ENCODE peak calls at places on chromosomes 4 and X, in ten cellular contexts. One of them, this sample, is unnamed.
A peak's percentile ranks its signal among the peaks of the same experiment; 100 is the strongest.

GRCh38 chrX:17689971-17690409 is 47.3 kb upstream of the SCML1 start:
- DNase-seq in WTC11: peak; percentile 15
- DNase-seq in GM23338: peak; percentile 64
- DNase-seq in DND-41: peak; percentile 8
- DNase-seq in IMR-90: peak; percentile 72
- DNase-seq in mucosa of descending colon: peak; percentile 80
- DNase-seq in GM13976: peak; percentile 33
- DNase-seq in kidney epithelial cell: peak; percentile 28
- DNase-seq in fibroblast of pulmonary artery: peak; percentile 72
- DNase-seq in neural progenitor cell: peak; percentile 72
- DNase-seq in this sample: peak; percentile 54

GRCh38 chr4:2935762-2936743 is 27.2 kb downstream of the NOP14 start:
- DNase-seq in IMR-90: no peak
- DNase-seq in neural progenitor cell: peak; percentile 75
- DNase-seq in WTC11: no peak
- DNase-seq in GM23338: no peak
- DNase-seq in GM13976: peak; percentile 57
- DNase-seq in kidney epithelial cell: peak; percentile 72
- DNase-seq in mucosa of descending colon: no peak
- DNase-seq in fibroblast of pulmonary artery: peak; percentile 37
- DNase-seq in DND-41: no peak
- DNase-seq in this sample: no peak

GRCh38 chr4:80197132-80197573 is at the start of gene PRDM8:
- DNase-seq in DND-41: no peak
- DNase-seq in fibroblast of pulmonary artery: peak; percentile 9
- DNase-seq in WTC11: no peak
- DNase-seq in GM23338: peak; percentile 52
- DNase-seq in neural progenitor cell: peak; percentile 78
- DNase-seq in IMR-90: peak; percentile 73
- DNase-seq in GM13976: no peak
- DNase-seq in kidney epithelial cell: no peak
- DNase-seq in mucosa of descending colon: no peak
- DNase-seq in this sample: peak; percentile 53

GRCh38 chrX:78092296-78092695 is 11.8 kb upstream of the PGK1 start:
- DNase-seq in IMR-90: peak; percentile 71
- DNase-seq in GM23338: peak; percentile 70
- DNase-seq in GM13976: no peak
- DNase-seq in WTC11: peak; percentile 29
- DNase-seq in kidney epithelial cell: no peak
- DNase-seq in neural progenitor cell: peak; percentile 59
- DNase-seq in mucosa of descending colon: no peak
- DNase-seq in fibroblast of pulmonary artery: peak; percentile 67
- DNase-seq in DND-41: peak; percentile 31
- DNase-seq in this sample: peak; percentile 12

GRCh38 chr4:101282076-101282844 is 65.1 kb downstream of the PPP3CA start:
- DNase-seq in WTC11: no peak
- DNase-seq in IMR-90: no peak
- DNase-seq in DND-41: peak; percentile 15
- DNase-seq in mucosa of descending colon: no peak
- DNase-seq in neural progenitor cell: no peak
- DNase-seq in kidney epithelial cell: no peak
- DNase-seq in GM23338: peak; percentile 63
- DNase-seq in fibroblast of pulmonary artery: no peak
- DNase-seq in GM13976: no peak
- DNase-seq in this sample: no peak

GRCh38 chr4:173399016-173399415 is at the start of gene SCRG1:
- DNase-seq in GM23338: peak; percentile 35
- DNase-seq in fibroblast of pulmonary artery: no peak
- DNase-seq in neural progenitor cell: peak; percentile 66
- DNase-seq in GM13976: no peak
- DNase-seq in DND-41: no peak
- DNase-seq in kidney epithelial cell: no peak
- DNase-seq in IMR-90: peak; percentile 4
- DNase-seq in mucosa of descending colon: no peak
- DNase-seq in WTC11: peak; percentile 21
- DNase-seq in this sample: no peak

GRCh38 chr4:148444296-148445070 is 2.3 kb upstream of the NR3C2 start:
- DNase-seq in IMR-90: no peak
- DNase-seq in GM23338: peak; percentile 71
- DNase-seq in kidney epithelial cell: no peak
- DNase-seq in mucosa of descending colon: peak; percentile 55
- DNase-seq in neural progenitor cell: peak; percentile 70
- DNase-seq in DND-41: no peak
- DNase-seq in GM13976: peak; percentile 37
- DNase-seq in fibroblast of pulmonary artery: no peak
- DNase-seq in WTC11: peak; percentile 56
- DNase-seq in this sample: peak; percentile 66

GRCh38 chrX:72026341-72027023 is 105.2 kb downstream of the RTL5 start:
- DNase-seq in GM13976: no peak
- DNase-seq in IMR-90: no peak
- DNase-seq in GM23338: no peak
- DNase-seq in kidney epithelial cell: no peak
- DNase-seq in mucosa of descending colon: no peak
- DNase-seq in fibroblast of pulmonary artery: no peak
- DNase-seq in WTC11: no peak
- DNase-seq in neural progenitor cell: no peak
- DNase-seq in DND-41: no peak
- DNase-seq in this sample: no peak

GRCh38 chr4:188387134-188387791 is 248.0 kb downstream of the TRIML1 start:
- DNase-seq in GM23338: peak; percentile 55
- DNase-seq in kidney epithelial cell: peak; percentile 63
- DNase-seq in fibroblast of pulmonary artery: peak; percentile 4
- DNase-seq in mucosa of descending colon: no peak
- DNase-seq in GM13976: no peak
- DNase-seq in WTC11: no peak
- DNase-seq in DND-41: no peak
- DNase-seq in neural progenitor cell: peak; percentile 63
- DNase-seq in IMR-90: peak; percentile 54
- DNase-seq in this sample: no peak

GRCh38 chr4:137267024-137267423 is 265.3 kb downstream of the PCDH18 start:
- DNase-seq in WTC11: no peak
- DNase-seq in IMR-90: peak; percentile 38
- DNase-seq in fibroblast of pulmonary artery: peak; percentile 48
- DNase-seq in DND-41: no peak
- DNase-seq in mucosa of descending colon: no peak
- DNase-seq in GM23338: no peak
- DNase-seq in GM13976: no peak
- DNase-seq in neural progenitor cell: no peak
- DNase-seq in kidney epithelial cell: no peak
- DNase-seq in this sample: no peak

GRCh38 chr4:78369691-78370090 is 181.9 kb upstream of the ANXA3 start:
- DNase-seq in mucosa of descending colon: no peak
- DNase-seq in GM23338: peak; percentile 68
- DNase-seq in GM13976: no peak
- DNase-seq in IMR-90: no peak
- DNase-seq in kidney epithelial cell: no peak
- DNase-seq in WTC11: peak; percentile 52
- DNase-seq in neural progenitor cell: peak; percentile 49
- DNase-seq in fibroblast of pulmonary artery: no peak
- DNase-seq in DND-41: no peak
- DNase-seq in this sample: no peak

GRCh38 chr4:135839712-135840111 is 1638.1 kb upstream of the PABPC4L start:
- DNase-seq in GM23338: no peak
- DNase-seq in IMR-90: no peak
- DNase-seq in neural progenitor cell: no peak
- DNase-seq in WTC11: no peak
- DNase-seq in kidney epithelial cell: no peak
- DNase-seq in DND-41: no peak
- DNase-seq in fibroblast of pulmonary artery: no peak
- DNase-seq in mucosa of descending colon: no peak
- DNase-seq in GM13976: no peak
- DNase-seq in this sample: no peak

GRCh38 chr4:56049428-56050212 is 100.9 kb downstream of the CEP135 start:
- DNase-seq in WTC11: peak; percentile 68
- DNase-seq in GM23338: peak; percentile 80
- DNase-seq in neural progenitor cell: peak; percentile 75
- DNase-seq in IMR-90: no peak
- DNase-seq in DND-41: no peak
- DNase-seq in kidney epithelial cell: no peak
- DNase-seq in mucosa of descending colon: peak; percentile 38
- DNase-seq in GM13976: peak; percentile 49
- DNase-seq in fibroblast of pulmonary artery: peak; percentile 46
- DNase-seq in this sample: peak; percentile 58

GRCh38 chrX:69128573-69128972 is 36.7 kb downstream of the PJA1 start:
- DNase-seq in GM23338: peak; percentile 50
- DNase-seq in mucosa of descending colon: no peak
- DNase-seq in GM13976: no peak
- DNase-seq in IMR-90: no peak
- DNase-seq in DND-41: no peak
- DNase-seq in fibroblast of pulmonary artery: peak; percentile 24
- DNase-seq in kidney epithelial cell: no peak
- DNase-seq in neural progenitor cell: peak; percentile 60
- DNase-seq in WTC11: peak; percentile 51
- DNase-seq in this sample: peak; percentile 70

GRCh38 chr4:6594826-6595355 is 19.9 kb downstream of the MAN2B2 start:
- DNase-seq in GM13976: no peak
- DNase-seq in fibroblast of pulmonary artery: no peak
- DNase-seq in IMR-90: peak; percentile 43
- DNase-seq in neural progenitor cell: no peak
- DNase-seq in DND-41: no peak
- DNase-seq in GM23338: no peak
- DNase-seq in kidney epithelial cell: no peak
- DNase-seq in WTC11: no peak
- DNase-seq in mucosa of descending colon: no peak
- DNase-seq in this sample: no peak
- TF ChIP-seq CTCF in GM13976: no peak
- TF ChIP-seq CTCF in fibroblast of pulmonary artery: no peak
- TF ChIP-seq CTCF in IMR-90: no peak
- TF ChIP-seq CTCF in neural progenitor cell: no peak
- TF ChIP-seq CTCF in DND-41: no peak
- TF ChIP-seq CTCF in GM23338: no peak
- TF ChIP-seq CTCF in kidney epithelial cell: no peak
- TF ChIP-seq CTCF in WTC11: no peak
- TF ChIP-seq CTCF in mucosa of descending colon: no peak
- TF ChIP-seq CTCF in this sample: no peak

DNA sequence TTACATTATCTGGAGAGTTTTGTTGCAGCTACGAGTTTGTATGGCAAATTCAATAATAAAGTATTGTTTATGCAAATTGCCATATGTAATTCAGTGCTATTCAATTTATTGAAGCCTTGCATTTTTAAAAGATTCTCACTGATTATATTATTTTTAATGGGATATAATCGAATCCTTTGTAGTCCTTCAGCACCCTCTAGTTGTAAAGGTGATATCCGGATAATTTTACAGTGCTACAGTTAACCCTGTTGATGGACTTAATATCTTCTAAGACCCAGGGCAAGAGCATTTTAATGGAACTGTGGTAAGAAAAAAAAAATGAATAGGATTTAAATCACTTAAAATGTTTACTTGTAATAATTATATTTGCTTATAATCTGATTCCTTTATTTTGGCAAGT is 48.5 kb upstream of the GRIA2 start:
- DNase-seq in mucosa of descending colon: no peak
- DNase-seq in kidney epithelial cell: no peak
- DNase-seq in neural progenitor cell: no peak
- DNase-seq in IMR-90: peak; percentile 31
- DNase-seq in GM13976: no peak
- DNase-seq in fibroblast of pulmonary artery: peak; percentile 26
- DNase-seq in DND-41: no peak
- DNase-seq in GM23338: no peak
- DNase-seq in WTC11: no peak
- DNase-seq in this sample: no peak
- TF ChIP-seq CTCF in mucosa of descending colon: no peak
- TF ChIP-seq CTCF in kidney epithelial cell: peak; percentile 36
- TF ChIP-seq CTCF in neural progenitor cell: no peak
- TF ChIP-seq CTCF in IMR-90: peak; percentile 47
- TF ChIP-seq CTCF in GM13976: no peak
- TF ChIP-seq CTCF in fibroblast of pulmonary artery: peak; percentile 29
- TF ChIP-seq CTCF in DND-41: no peak
- TF ChIP-seq CTCF in GM23338: peak; percentile 44
- TF ChIP-seq CTCF in WTC11: no peak
- TF ChIP-seq CTCF in this sample: no peak

GRCh38 chr4:84497220-84497834 is 1.8 kb downstream of the NKX6-1 start:
- DNase-seq in mucosa of descending colon: no peak
- DNase-seq in GM23338: peak; percentile 34
- DNase-seq in IMR-90: peak; percentile 2
- DNase-seq in WTC11: peak; percentile 18
- DNase-seq in kidney epithelial cell: no peak
- DNase-seq in DND-41: no peak
- DNase-seq in fibroblast of pulmonary artery: no peak
- DNase-seq in GM13976: no peak
- DNase-seq in neural progenitor cell: peak; percentile 61
- DNase-seq in this sample: peak; percentile 40
- TF ChIP-seq CTCF in mucosa of descending colon: no peak
- TF ChIP-seq CTCF in GM23338: no peak
- TF ChIP-seq CTCF in IMR-90: no peak
- TF ChIP-seq CTCF in WTC11: no peak
- TF ChIP-seq CTCF in kidney epithelial cell: no peak
- TF ChIP-seq CTCF in DND-41: no peak
- TF ChIP-seq CTCF in fibroblast of pulmonary artery: no peak
- TF ChIP-seq CTCF in GM13976: no peak
- TF ChIP-seq CTCF in neural progenitor cell: no peak
- TF ChIP-seq CTCF in this sample: no peak

DNA sequence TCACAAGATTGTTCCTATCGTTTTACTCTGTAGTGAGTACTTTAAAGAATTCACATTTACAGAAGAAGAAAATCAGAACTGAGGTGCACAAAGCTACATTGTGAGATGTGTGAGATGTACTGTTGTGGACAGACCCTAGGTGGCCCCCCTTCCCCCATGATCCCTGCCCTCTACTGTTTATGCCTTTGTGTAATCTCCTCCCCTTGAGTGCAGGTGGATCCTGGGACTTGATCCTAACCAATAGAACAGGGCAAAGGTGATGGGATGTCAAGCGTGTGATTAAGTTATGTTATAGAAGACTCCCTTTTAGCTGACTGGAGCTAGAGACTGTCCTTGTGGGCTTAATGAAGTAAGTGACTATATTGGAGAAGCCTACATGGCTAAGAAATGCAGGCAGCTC is 225.1 kb upstream of the LEF1 start:
- DNase-seq in fibroblast of pulmonary artery: no peak
- DNase-seq in WTC11: no peak
- DNase-seq in IMR-90: no peak
- DNase-seq in DND-41: no peak
- DNase-seq in mucosa of descending colon: no peak
- DNase-seq in GM13976: no peak
- DNase-seq in GM23338: no peak
- DNase-seq in kidney epithelial cell: no peak
- DNase-seq in neural progenitor cell: peak; percentile 72
- DNase-seq in this sample: no peak
- TF ChIP-seq CTCF in fibroblast of pulmonary artery: no peak
- TF ChIP-seq CTCF in WTC11: no peak
- TF ChIP-seq CTCF in IMR-90: no peak
- TF ChIP-seq CTCF in DND-41: peak; percentile 12
- TF ChIP-seq CTCF in mucosa of descending colon: no peak
- TF ChIP-seq CTCF in GM13976: no peak
- TF ChIP-seq CTCF in GM23338: peak; percentile 40
- TF ChIP-seq CTCF in kidney epithelial cell: no peak
- TF ChIP-seq CTCF in neural progenitor cell: peak; percentile 27
- TF ChIP-seq CTCF in this sample: no peak